ENCODE peak calls at places on chromosomes 11 and 22, in nine cellular contexts. I is GM23338; W is Panc1; E is CD8-positive, alpha-beta memory T cell; Z is colonic mucosa; L is aorta; M is pancreas; Q is adrenal gland; A is A549. V is an unnamed sample.

GRCh38 chr22:40213478-40213877 is 35.8 kb downstream of the TNRC6B start:
- DNase-seq in M (no peak), L (no peak), I (no peak), Z (no peak), E (no peak), Q (no peak), A (no peak), W (no peak), V (no peak)

GRCh38 chr11:13339196-13340153 is 61.9 kb downstream of the BMAL1 start:
- DNase-seq in A (peak; percentile 83), Z (no peak), I (no peak), E (peak; percentile 24), W (peak; percentile 57), M (no peak), L (no peak), Q (no peak), V (no peak)

GRCh38 chr11:29801561-29801960 is 215.3 kb downstream of the KCNA4 start:
- DNase-seq in E (no peak), A (no peak), I (no peak), L (no peak), Z (no peak), Q (no peak), W (no peak), M (no peak), V (no peak)

GRCh38 chr11:94574193-94574961 is 7.2 kb downstream of the PIWIL4 start:
- DNase-seq in I (no peak), Z (no peak), E (no peak), M (no peak), Q (no peak), A (no peak), W (no peak), L (peak; percentile 60), V (no peak)

GRCh38 chr11:1701041-1701807 is 4.2 kb downstream of the KRTAP5-6 start:
- DNase-seq in I (no peak), W (no peak), L (no peak), M (no peak), A (no peak), E (no peak), Q (peak; percentile 20), Z (peak; percentile 12), V (no peak)

GRCh38 chr22:30221121-30221992 is 25.2 kb downstream of the LIF start:
- DNase-seq in A (no peak), L (no peak), I (no peak), W (no peak), M (no peak), Q (no peak), Z (no peak), E (peak; percentile 77), V (no peak)

GRCh38 chr22:40009953-40010751 is 15.4 kb downstream of the FAM83F start:
- DNase-seq in L (no peak), W (no peak), M (no peak), A (no peak), Z (no peak), E (no peak), I (no peak), Q (no peak), V (no peak)

GRCh38 chr11:93116641-93117577 is 80.9 kb downstream of the SLC36A4 start:
- DNase-seq in A (no peak), W (no peak), L (no peak), I (peak; percentile 75), Z (peak; percentile 92), M (no peak), Q (no peak), E (no peak), V (no peak)

GRCh38 chr11:14132312-14132711 is 169.8 kb downstream of the SPON1 start:
- DNase-seq in A (no peak), Q (no peak), M (no peak), L (no peak), E (no peak), I (no peak), Z (peak; percentile 34), W (no peak), V (no peak)

GRCh38 chr11:64085915-64086262 is 50.2 kb downstream of the FLRT1 start:
- DNase-seq in Z (no peak), E (no peak), L (no peak), Q (no peak), M (no peak), A (no peak), I (no peak), W (no peak), V (no peak)

GRCh38 chr22:21047730-21048129 is 2.0 kb downstream of the LRRC74B start:
- DNase-seq in I (no peak), L (no peak), Z (no peak), W (no peak), M (no peak), Q (no peak), E (no peak), A (no peak), V (no peak)

GRCh38 chr11:111796696-111797095 is 30.5 kb upstream of the PPP2R1B start:
- DNase-seq in W (no peak), I (no peak), A (no peak), M (no peak), E (no peak), Z (peak; percentile 28), Q (no peak), L (no peak), V (no peak)

GRCh38 chr11:96211433-96211832 is 131.6 kb downstream of the MAML2 start:
- DNase-seq in Z (no peak), Q (no peak), I (no peak), M (no peak), W (no peak), A (no peak), E (peak; percentile 29), L (no peak), V (no peak)

GRCh38 chr22:35842954-35843353 is 125.3 kb downstream of the APOL5 start:
- DNase-seq in W (no peak), E (no peak), L (no peak), Z (peak; percentile 42), M (no peak), I (peak; percentile 71), A (peak; percentile 65), Q (peak; percentile 76), V (no peak)

GRCh38 chr11:2807276-2807681 is 78.3 kb downstream of the CDKN1C start:
- DNase-seq in L (peak; percentile 65), E (no peak), Z (peak; percentile 75), M (peak; percentile 87), W (no peak), I (no peak), Q (peak; percentile 85), A (no peak), V (peak; percentile 94)

GRCh38 chr11:88312665-88313064 is 24.9 kb downstream of the CTSC start:
- DNase-seq in A (no peak), E (no peak), M (no peak), Z (no peak), I (no peak), L (no peak), Q (no peak), W (no peak), V (no peak)

GRCh38 chr11:11931461-11932055 is 76.9 kb downstream of the DKK3 start:
- DNase-seq in Z (no peak), A (peak; percentile 26), E (peak; percentile 22), Q (peak; percentile 53), L (no peak), I (peak; percentile 75), M (no peak), W (no peak), V (no peak)

GRCh38 chr11:8055111-8055835 is 25.7 kb upstream of the TUB start:
- DNase-seq in Z (no peak), M (no peak), E (no peak), L (no peak), I (peak; percentile 75), Q (no peak), W (no peak), A (no peak), V (no peak)
- H3K27ac ChIP-seq in Z (no peak overlapping the region), M (no peak overlapping the region), E (no peak overlapping the region), L (no peak overlapping the region), I (no peak overlapping the region), Q (no peak overlapping the region), W (no peak overlapping the region), A (no peak overlapping the region), V (no peak overlapping the region)

GRCh38 chr22:17085277-17086091 is 684 bp downstream of the IL17RA start:
- DNase-seq in E (no peak), L (no peak), Z (peak; percentile 48), M (peak; percentile 60), Q (peak; percentile 48), W (no peak), A (no peak), I (peak; percentile 46), V (no peak)
- H3K27ac ChIP-seq in E (peak overlapping the region; percentile 68), L (no peak overlapping the region), Z (peak overlapping the region; percentile 88), M (peak overlapping the region; percentile 87), Q (peak overlapping the region; percentile 89), W (peak overlapping the region; percentile 61), A (peak overlapping the region; percentile 84), I (no peak overlapping the region), V (peak overlapping the region; percentile 89)

GRCh38 chr11:32381149-32381548 is 54.2 kb downstream of the WT1 start:
- DNase-seq in A (no peak), L (no peak), I (no peak), Q (no peak), Z (no peak), M (no peak), W (no peak), E (no peak), V (no peak)
- H3K27ac ChIP-seq in A (no peak overlapping the region), L (no peak overlapping the region), I (no peak overlapping the region), Q (no peak overlapping the region), Z (no peak overlapping the region), M (no peak overlapping the region), W (no peak overlapping the region), E (no peak overlapping the region), V (no peak overlapping the region)

DNA sequence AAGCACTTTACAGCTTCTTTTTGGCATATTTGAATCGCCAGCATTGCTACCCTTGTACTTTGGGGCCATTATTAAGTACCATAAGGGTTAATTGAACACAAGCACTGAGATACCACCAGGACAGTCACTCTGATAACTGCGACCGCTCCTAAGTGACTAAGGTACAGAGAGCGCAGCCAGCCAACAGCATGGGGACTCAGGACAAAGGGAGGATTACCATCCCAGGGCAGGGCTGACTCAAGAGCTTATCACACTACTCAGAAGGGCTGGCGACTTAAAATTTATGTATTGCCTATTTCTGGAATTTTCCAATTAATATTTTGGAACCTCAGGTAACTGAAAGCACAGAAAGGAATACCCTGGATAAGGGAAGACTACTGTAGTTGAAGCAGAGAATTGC is 479 bp downstream of the ZNF280A start:
- DNase-seq in E (no peak), I (no peak), M (no peak), Q (peak; percentile 55), Z (no peak), A (peak; percentile 18), W (no peak), L (no peak), V (no peak)
- H3K27ac ChIP-seq in E (peak overlapping the region; percentile 81), I (no peak overlapping the region), M (no peak overlapping the region), Q (peak overlapping the region; percentile 83), Z (no peak overlapping the region), A (peak overlapping the region; percentile 71), W (no peak overlapping the region), L (no peak overlapping the region), V (no peak overlapping the region)

DNA sequence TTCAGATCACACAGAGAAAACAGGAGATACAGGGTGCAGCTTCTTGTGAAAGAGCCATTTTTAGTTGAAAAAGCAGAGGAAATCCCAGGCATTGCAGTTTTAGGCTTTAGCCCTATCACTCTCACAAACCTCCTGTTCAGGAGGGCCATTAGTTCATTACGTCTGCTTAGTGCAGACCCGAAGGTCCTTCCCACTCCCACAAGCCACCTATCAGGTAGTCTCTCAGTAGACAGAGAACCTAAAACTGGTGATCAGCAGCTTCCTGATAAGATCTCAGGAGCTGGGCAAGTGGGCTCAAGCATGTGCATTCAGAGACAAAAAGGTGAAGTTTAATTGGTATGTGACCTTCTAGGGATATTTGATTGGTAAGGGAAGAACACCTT is 4.3 kb downstream of the GLYAT start:
- DNase-seq in L (no peak), W (no peak), Z (no peak), E (no peak), A (no peak), M (no peak), I (no peak), Q (no peak), V (no peak)
- H3K27ac ChIP-seq in L (no peak overlapping the region), W (no peak overlapping the region), Z (no peak overlapping the region), E (no peak overlapping the region), A (no peak overlapping the region), M (no peak overlapping the region), I (no peak overlapping the region), Q (no peak overlapping the region), V (no peak overlapping the region)

V was measured in esophagus muscularis mucosa.